ENCODE peak calls at places on chromosome 14, in nine cellular contexts. Q is IMR-90; I is mammary epithelial cell; O is foreskin keratinocyte; T is ascending aorta; V is colonic mucosa; N is CD8-positive, alpha-beta T cell; E is DND-41; W is HCT116. K is an unnamed sample.

GRCh38 chr14:101535808-101536207 is 25.5 kb upstream of the DIO3 start:
- DNase-seq in Q (no peak), I (no peak), O (no peak), T (no peak), V (no peak), N (no peak), E (peak), W (no peak), K (no peak)

GRCh38 chr14:51859136-51859535 is 1.3 kb upstream of the GNG2 start:
- DNase-seq in Q (peak), I (no peak), O (no peak), T (no peak), V (no peak), N (no peak), E (no peak), W (no peak), K (no peak)

GRCh38 chr14:96362071-96362964 is 823 bp downstream of the ATG2B start:
- DNase-seq in Q (peak), I (peak), O (no peak), T (no peak), V (peak), N (peak), E (peak), W (peak), K (peak)

GRCh38 chr14:105294142-105294597 is 6.6 kb downstream of the BRF1 start:
- DNase-seq in Q (peak), I (no peak), O (no peak), T (no peak), V (no peak), N (peak), E (no peak), W (no peak), K (no peak)

GRCh38 chr14:79598339-79598738 is 613.0 kb downstream of the DIO2 start:
- DNase-seq in Q (peak), I (no peak), O (no peak), T (no peak), V (no peak), N (no peak), E (no peak), W (no peak), K (no peak)

GRCh38 chr14:69629225-69630127 is 18.1 kb downstream of the SUSD6 start:
- DNase-seq in Q (peak), I (no peak), O (no peak), T (no peak), V (no peak), N (no peak), E (no peak), W (no peak), K (no peak)

GRCh38 chr14:103662591-103662990 is 33.6 kb downstream of the KLC1 start:
- DNase-seq in Q (no peak), I (no peak), O (no peak), T (no peak), V (no peak), N (no peak), E (no peak), W (no peak), K (no peak)

GRCh38 chr14:22822619-22823551 is 6.8 kb upstream of the MRPL52 start:
- DNase-seq in Q (peak), I (peak), O (peak), T (no peak), V (peak), N (peak), E (no peak), W (peak), K (no peak)

GRCh38 chr14:20782280-20782890 is 1.3 kb downstream of the RNASE6 start:
- DNase-seq in Q (no peak), I (no peak), O (no peak), T (no peak), V (peak), N (no peak), E (peak), W (no peak), K (no peak)

GRCh38 chr14:103125098-103126070 is 2.1 kb downstream of the TNFAIP2 start:
- DNase-seq in Q (no peak), I (no peak), O (no peak), T (no peak), V (no peak), N (no peak), E (no peak), W (no peak), K (no peak)

GRCh38 chr14:95699397-95699796 is 13.2 kb downstream of the TCL1B start:
- DNase-seq in Q (no peak), I (no peak), O (no peak), T (no peak), V (no peak), N (no peak), E (no peak), W (no peak), K (no peak)

GRCh38 chr14:80055912-80056801 is 155.1 kb downstream of the DIO2 start:
- DNase-seq in Q (peak), I (peak), O (no peak), T (no peak), V (peak), N (no peak), E (peak), W (no peak), K (peak)

GRCh38 chr14:104138098-104138890 is at the start of gene KIF26A:
- DNase-seq in Q (no peak), I (no peak), O (no peak), T (no peak), V (peak), N (no peak), E (no peak), W (peak), K (peak)

GRCh38 chr14:104598039-104598438 is 6.5 kb downstream of the TMEM179 start:
- DNase-seq in Q (no peak), I (no peak), O (no peak), T (no peak), V (no peak), N (no peak), E (no peak), W (no peak), K (no peak)

GRCh38 chr14:67263499-67264149 is 22.4 kb downstream of the PALS1 start:
- DNase-seq in Q (peak), I (no peak), O (no peak), T (no peak), V (no peak), N (no peak), E (no peak), W (no peak), K (no peak)

GRCh38 chr14:28767851-28768548 is 1.4 kb downstream of the FOXG1 start:
- DNase-seq in Q (no peak), I (no peak), O (no peak), T (no peak), V (peak), N (no peak), E (no peak), W (no peak), K (no peak)

GRCh38 chr14:81676395-81676794 is 142.7 kb upstream of the SEL1L start:
- DNase-seq in Q (no peak), I (no peak), O (no peak), T (no peak), V (no peak), N (no peak), E (no peak), W (no peak), K (no peak)

GRCh38 chr14:63795532-63795931 is 57.3 kb upstream of the SYNE2 start:
- DNase-seq in Q (no peak), I (no peak), O (no peak), T (no peak), V (no peak), N (no peak), E (no peak), W (no peak), K (no peak)

GRCh38 chr14:72301352-72301751 is 369.1 kb downstream of the RGS6 start:
- DNase-seq in Q (no peak), I (no peak), O (no peak), T (no peak), V (no peak), N (no peak), E (no peak), W (no peak), K (no peak)

GRCh38 chr14:74569826-74570591 is 42.0 kb downstream of the LTBP2 start:
- DNase-seq in Q (peak), I (peak), O (peak), T (no peak), V (no peak), N (no peak), E (no peak), W (no peak), K (peak)

GRCh38 chr14:96038920-96039632 is at the start of gene C14orf132:
- DNase-seq in Q (peak), I (peak), O (no peak), T (no peak), V (peak), N (peak), E (no peak), W (peak), K (peak)

GRCh38 chr14:96053600-96054381 is 14.6 kb downstream of the C14orf132 start:
- DNase-seq in Q (peak), I (peak), O (no peak), T (peak), V (peak), N (no peak), E (no peak), W (no peak), K (no peak)

GRCh38 chr14:91303091-91303923 is 58.8 kb upstream of the GPR68 start:
- DNase-seq in Q (no peak), I (no peak), O (no peak), T (no peak), V (peak), N (no peak), E (peak), W (peak), K (peak)

GRCh38 chr14:101065246-101065645 is 161.7 kb upstream of the RTL1 start:
- DNase-seq in Q (no peak), I (no peak), O (no peak), T (no peak), V (no peak), N (no peak), E (no peak), W (no peak), K (no peak)

GRCh38 chr14:103078420-103078749 is 5.6 kb upstream of the LBHD2 start:
- DNase-seq in Q (peak), I (peak), O (no peak), T (no peak), V (peak), N (peak), E (peak), W (peak), K (peak)

GRCh38 chr14:78725086-78725485 is 554.9 kb downstream of the NRXN3 start:
- DNase-seq in Q (no peak), I (no peak), O (no peak), T (no peak), V (no peak), N (no peak), E (no peak), W (no peak), K (no peak)

GRCh38 chr14:32393119-32393518 is 64.0 kb downstream of the AKAP6 start:
- DNase-seq in Q (no peak), I (no peak), O (no peak), T (no peak), V (no peak), N (no peak), E (no peak), W (no peak), K (no peak)

GRCh38 chr14:67517083-67517482 is 16.0 kb upstream of the PLEKHH1 start:
- DNase-seq in Q (no peak), I (no peak), O (no peak), T (no peak), V (no peak), N (no peak), E (no peak), W (no peak), K (no peak)

GRCh38 chr14:77377502-77377844 is 294 bp downstream of the SAMD15 start:
- DNase-seq in Q (no peak), I (no peak), O (no peak), T (no peak), V (no peak), N (no peak), E (no peak), W (no peak), K (no peak)
- H3K27ac ChIP-seq in Q (no peak), I (peak), O (no peak), T (no peak), V (peak), N (peak), E (no peak), W (peak), K (peak)

GRCh38 chr14:50830044-50830931 is 674 bp downstream of the NIN start:
- DNase-seq in Q (peak), I (peak), O (no peak), T (peak), V (peak), N (peak), E (peak), W (no peak), K (peak)
- TF ChIP-seq CTCF in Q (no peak), I (no peak), O (no peak), T (no peak), V (no peak), N (no peak), E (no peak), W (no peak), K (no peak)

GRCh38 chr14:54488318-54488645 is 498 bp downstream of the GMFB start:
- DNase-seq in Q (no peak), I (no peak), O (no peak), T (no peak), V (no peak), N (no peak), E (no peak), W (no peak), K (peak)

GRCh38 chr14:54489318-54489683 is 521 bp upstream of the GMFB start:
- DNase-seq in Q (no peak), I (no peak), O (no peak), T (no peak), V (no peak), N (no peak), E (no peak), W (no peak), K (no peak)

GRCh38 chr14:54488646-54489317 is at the start of gene GMFB:
- DNase-seq in Q (peak), I (peak), O (peak), T (peak), V (peak), N (peak), E (peak), W (peak), K (peak)

GRCh38 chr14:54489731-54490447 is 1.1 kb upstream of the GMFB start:
- DNase-seq in Q (no peak), I (no peak), O (no peak), T (no peak), V (no peak), N (no peak), E (no peak), W (no peak), K (no peak)

GRCh38 chr14:54490448-54490805 is 1.6 kb upstream of the GMFB start:
- DNase-seq in Q (no peak), I (no peak), O (no peak), T (no peak), V (no peak), N (no peak), E (no peak), W (no peak), K (no peak)
- H3K27ac ChIP-seq in Q (no peak), I (no peak), O (no peak), T (no peak), V (no peak), N (no peak), E (no peak), W (no peak), K (no peak)

GRCh38 chr14:94697773-94698556 is 71.9 kb downstream of the GSC start:
- DNase-seq in Q (peak), I (no peak), O (no peak), T (no peak), V (no peak), N (no peak), E (peak), W (no peak), K (no peak)

GRCh38 chr14:94699831-94700230 is 70.1 kb downstream of the GSC start:
- DNase-seq in Q (no peak), I (no peak), O (no peak), T (no peak), V (no peak), N (no peak), E (no peak), W (no peak), K (no peak)

GRCh38 chr14:94695231-94695630 is 74.7 kb downstream of the GSC start:
- DNase-seq in Q (no peak), I (no peak), O (no peak), T (no peak), V (no peak), N (no peak), E (no peak), W (no peak), K (no peak)

GRCh38 chr14:94691658-94692029 is 78.3 kb downstream of the GSC start:
- DNase-seq in Q (no peak), I (no peak), O (no peak), T (no peak), V (no peak), N (no peak), E (no peak), W (no peak), K (no peak)

DNA sequence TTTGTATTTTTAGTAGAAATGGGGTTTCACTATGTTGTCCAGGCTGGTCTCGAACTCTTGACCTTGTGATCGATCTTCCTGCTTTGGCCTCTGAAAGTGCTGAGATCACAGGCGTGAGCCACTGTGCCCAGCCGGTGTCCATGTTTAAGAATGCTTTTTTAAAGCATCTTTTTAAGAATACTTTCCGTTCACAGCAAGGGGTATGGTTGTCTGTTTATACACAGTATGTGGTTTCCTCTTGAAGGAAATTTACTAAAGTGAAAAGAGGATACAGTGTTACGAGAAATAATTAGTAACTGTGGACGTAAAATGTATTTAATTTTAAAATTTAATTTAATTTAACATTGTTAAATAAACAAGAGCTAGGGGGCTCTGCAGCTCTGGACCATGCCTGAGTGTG is 73.4 kb downstream of the GSC start:
- DNase-seq in Q (no peak), I (no peak), O (no peak), T (no peak), V (no peak), N (no peak), E (no peak), W (no peak), K (no peak)
- TF ChIP-seq CTCF in Q (no peak), I (no peak), O (no peak), T (no peak), V (no peak), N (no peak), E (no peak), W (no peak), K (no peak)

DNA sequence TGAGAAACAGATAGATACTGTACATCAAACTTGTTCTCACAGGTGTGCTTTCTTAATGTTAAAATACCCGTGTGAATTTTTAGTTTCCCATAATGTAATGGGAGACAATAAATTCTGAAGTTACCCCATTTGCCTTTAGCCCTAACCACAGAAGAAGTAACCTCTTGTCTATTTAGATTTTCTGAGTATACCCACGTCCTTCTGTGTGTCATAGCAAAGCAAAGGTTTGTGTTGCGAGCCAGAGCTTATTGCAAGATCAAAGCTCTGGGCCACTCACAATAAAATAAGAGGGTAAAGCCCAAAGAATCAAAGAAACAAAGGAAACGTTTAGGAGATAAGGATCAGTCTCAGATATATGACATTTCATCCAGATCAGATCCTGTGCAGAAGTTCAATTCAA is 73.9 kb downstream of the BMP4 start:
- DNase-seq in Q (peak), I (no peak), O (no peak), T (no peak), V (no peak), N (no peak), E (peak), W (peak), K (no peak)
- H3K27ac ChIP-seq in Q (no peak), I (no peak), O (no peak), T (no peak), V (no peak), N (no peak), E (peak), W (peak), K (no peak)

DNA sequence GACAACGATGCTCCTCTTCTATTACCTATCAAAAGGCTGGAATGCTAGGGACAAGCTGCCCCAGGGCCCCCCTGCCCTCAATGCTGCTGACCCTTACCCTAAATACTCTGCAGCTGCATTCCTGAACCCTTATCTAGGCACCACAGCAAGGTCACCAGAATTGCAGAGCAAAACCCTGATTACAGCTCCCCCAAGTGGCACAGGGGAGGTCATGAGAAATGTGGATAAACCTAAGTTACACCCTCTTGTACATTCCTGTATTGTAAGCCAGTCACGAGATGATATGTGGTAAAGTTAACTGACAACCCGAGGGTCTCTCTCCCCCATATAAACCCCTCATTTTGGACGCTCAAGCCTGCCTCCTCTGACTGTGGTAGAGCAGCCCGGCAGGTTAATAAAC is 411.8 kb upstream of the STXBP6 start:
- DNase-seq in Q (no peak), I (no peak), O (no peak), T (no peak), V (no peak), N (no peak), E (no peak), W (no peak), K (no peak)
- TF ChIP-seq CTCF in Q (no peak), I (no peak), O (no peak), T (no peak), V (no peak), N (no peak), E (no peak), W (no peak), K (no peak)

GRCh38 chr14:59297070-59297766 is 108.8 kb downstream of the DAAM1 start:
- DNase-seq in Q (no peak), I (no peak), O (no peak), T (no peak), V (no peak), N (no peak), E (peak), W (no peak), K (no peak)
- H3K27ac ChIP-seq in Q (no peak), I (no peak), O (no peak), T (peak), V (no peak), N (no peak), E (peak), W (no peak), K (no peak)

GRCh38 chr14:61470261-61470953 is 149.0 kb downstream of the PRKCH start:
- DNase-seq in Q (peak), I (peak), O (peak), T (no peak), V (peak), N (no peak), E (peak), W (no peak), K (peak)
- TF ChIP-seq CTCF in Q (peak), I (peak), O (peak), T (no peak), V (no peak), N (no peak), E (peak), W (peak), K (no peak)